ENCODE peak calls at places on chromosome 7, in eight cellular contexts. B, D, J, U, Q, Z, K and O are unnamed samples. For H3K4me1, the result is how much of the 10 kb centered on the place peaks cover.

GRCh38 chr7:144885453-144885852 is 49.6 kb upstream of the TPK1 start:
- DNase-seq in Z (no peak), Q (no peak), B (no peak), U (peak), J (no peak), K (peak), D (no peak), O (no peak)

GRCh38 chr7:101950450-101951119 is 133.2 kb downstream of the CUX1 start:
- DNase-seq in J (no peak), U (no peak), Q (no peak), D (no peak), B (no peak), Z (no peak), K (peak), O (no peak)

GRCh38 chr7:132433286-132433685 is 143.0 kb downstream of the PLXNA4 start:
- DNase-seq in D (no peak), Z (no peak), Q (no peak), B (no peak), U (no peak), K (no peak), J (no peak), O (no peak)

GRCh38 chr7:148929176-148929575 is 45.1 kb upstream of the EZH2 start:
- DNase-seq in Q (no peak), B (no peak), K (no peak), Z (no peak), U (no peak), D (no peak), J (no peak), O (no peak)

GRCh38 chr7:19268737-19269136 is 123.5 kb upstream of the FERD3L start:
- DNase-seq in J (no peak), U (no peak), Q (no peak), K (no peak), D (no peak), B (no peak), Z (no peak), O (no peak)

GRCh38 chr7:116592445-116592844 is 67.6 kb downstream of the CAV1 start:
- DNase-seq in Z (no peak), J (no peak), U (no peak), K (no peak), B (no peak), D (peak), Q (peak), O (peak)

GRCh38 chr7:14418633-14419032 is 429.2 kb upstream of the ETV1 start:
- DNase-seq in K (no peak), Z (no peak), J (no peak), B (no peak), Q (no peak), D (no peak), U (no peak), O (no peak)

GRCh38 chr7:122546496-122546895 is 152.4 kb downstream of the RNF133 start:
- DNase-seq in Q (no peak), U (no peak), B (no peak), K (no peak), D (peak), J (no peak), Z (no peak), O (no peak)

GRCh38 chr7:50315193-50315592 is 10.7 kb downstream of the IKZF1 start:
- DNase-seq in B (no peak), Z (no peak), D (no peak), U (no peak), K (no peak), Q (no peak), J (no peak), O (no peak)

GRCh38 chr7:156148547-156148946 is 336.3 kb upstream of the SHH start:
- DNase-seq in Q (no peak), K (no peak), U (no peak), J (no peak), D (no peak), Z (no peak), B (no peak), O (no peak)

GRCh38 chr7:41918597-41918996 is 215.7 kb upstream of the INHBA start:
- DNase-seq in D (no peak), U (no peak), Q (no peak), Z (no peak), J (no peak), B (no peak), K (no peak), O (no peak)

GRCh38 chr7:42414028-42414427 is 177.0 kb upstream of the GLI3 start:
- DNase-seq in U (no peak), B (no peak), D (no peak), Z (no peak), K (no peak), Q (no peak), J (no peak), O (no peak)

GRCh38 chr7:2927592-2927991 is 83.5 kb upstream of the GNA12 start:
- DNase-seq in B (no peak), Q (peak), K (no peak), J (peak), U (no peak), Z (no peak), D (no peak), O (no peak)

GRCh38 chr7:108225531-108226181 is 95.5 kb upstream of the LAMB4 start:
- DNase-seq in J (no peak), K (no peak), D (no peak), U (no peak), B (no peak), Q (no peak), Z (no peak), O (no peak)

GRCh38 chr7:134420509-134421125 is 38.3 kb downstream of the AKR1B1 start:
- DNase-seq in U (peak), B (peak), J (no peak), Q (no peak), D (no peak), K (peak), Z (peak), O (peak)

GRCh38 chr7:120170849-120171248 is 102.1 kb upstream of the KCND2 start:
- DNase-seq in Q (no peak), U (no peak), K (no peak), Z (no peak), D (no peak), J (no peak), B (no peak), O (no peak)

GRCh38 chr7:156459582-156459981 is 181.0 kb upstream of the RNF32 start:
- DNase-seq in Z (no peak), J (no peak), Q (no peak), B (no peak), U (no peak), K (no peak), D (no peak), O (no peak)

GRCh38 chr7:158849553-158850389 is 6.6 kb upstream of the DYNC2I1 start:
- DNase-seq in U (no peak), Z (peak), J (no peak), Q (no peak), B (no peak), K (no peak), D (no peak), O (no peak)

GRCh38 chr7:15199482-15199881 is 296.9 kb upstream of the DGKB start:
- DNase-seq in J (no peak), U (no peak), K (no peak), B (no peak), Z (no peak), Q (no peak), D (no peak), O (no peak)

GRCh38 chr7:11835260-11835659 is 3.3 kb upstream of the THSD7A start:
- DNase-seq in Q (no peak), Z (no peak), K (no peak), J (no peak), U (no peak), D (no peak), B (no peak), O (no peak)

GRCh38 chr7:7761340-7761973 is 43.0 kb upstream of the RPA3 start:
- DNase-seq in B (peak), Q (no peak), U (no peak), Z (no peak), D (no peak), J (no peak), K (no peak), O (no peak)

GRCh38 chr7:154566877-154567276 is 436.0 kb downstream of the PAXIP1 start:
- DNase-seq in B (no peak), K (no peak), J (no peak), D (no peak), U (peak), Z (no peak), Q (no peak), O (no peak)

GRCh38 chr7:27172388-27172774 is 1.7 kb downstream of the HOXA10 start:
- DNase-seq in J (peak), B (no peak), D (no peak), Z (no peak), Q (peak), U (no peak), K (no peak), O (no peak)

GRCh38 chr7:48875300-48875916 is 48.9 kb upstream of the CDC14C start:
- DNase-seq in Q (peak), J (no peak), Z (peak), U (peak), B (no peak), D (peak), K (peak), O (peak)

GRCh38 chr7:157412021-157412443 is 75.2 kb downstream of the DNAJB6 start:
- DNase-seq in U (no peak), Z (no peak), J (peak), D (no peak), Q (peak), B (no peak), K (no peak), O (no peak)

GRCh38 chr7:94216944-94217461 is 177.7 kb upstream of the COL1A2 start:
- DNase-seq in Z (no peak), J (no peak), U (no peak), Q (no peak), K (no peak), B (no peak), D (no peak), O (no peak)

GRCh38 chr7:106570948-106571418 is 90.0 kb downstream of the CCDC71L start:
- DNase-seq in J (no peak), B (no peak), D (no peak), Q (no peak), U (no peak), Z (no peak), K (no peak), O (no peak)

GRCh38 chr7:85688712-85689111 is 501.9 kb upstream of the SEMA3D start:
- DNase-seq in J (no peak), U (no peak), B (no peak), K (no peak), D (no peak), Z (no peak), Q (no peak), O (no peak)

GRCh38 chr7:45157653-45158401 is at the start of gene RAMP3:
- DNase-seq in K (peak), Q (peak), Z (no peak), D (peak), J (peak), B (no peak), U (peak), O (no peak)
- H3K27ac ChIP-seq in K (no peak), Q (peak), Z (no peak), D (peak), J (no peak), B (no peak), U (no peak), O (no peak)

DNA sequence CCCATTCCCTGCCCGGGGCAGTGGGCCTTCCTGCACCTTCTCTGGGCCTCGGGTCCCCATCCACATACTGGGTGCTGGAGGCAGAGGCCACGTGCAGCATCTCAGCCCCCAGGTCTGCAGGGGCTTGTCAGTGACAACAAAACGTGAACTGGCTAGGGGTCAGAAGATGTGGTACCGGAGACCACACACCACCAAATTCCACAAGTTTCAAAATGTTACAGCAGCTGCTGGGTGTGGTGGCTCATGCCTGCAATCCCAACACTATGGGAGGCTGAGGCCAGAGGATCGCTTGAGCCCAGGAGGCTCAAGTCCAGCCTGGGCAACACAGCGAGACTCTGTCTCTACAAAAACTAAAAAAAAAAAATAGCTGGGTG is 62.1 kb upstream of the DNAAF5 start:
- DNase-seq in K (no peak), J (no peak), B (no peak), Z (no peak), U (no peak), D (no peak), Q (no peak), O (no peak)
- H3K4me1 ChIP-seq in K (under half), J (under half), B (under half), Z (under half), U (under half), D (under half), Q (half or more), O (under half)

GRCh38 chr7:103148994-103149807 is at the start of gene NAPEPLD:
- DNase-seq in Q (peak), Z (peak), B (peak), J (peak), K (peak), U (peak), D (peak), O (peak)

GRCh38 chr7:103154042-103154441 is 5.1 kb upstream of the NAPEPLD start:
- DNase-seq in K (no peak), J (no peak), U (no peak), B (no peak), Q (no peak), D (no peak), Z (no peak), O (no peak)

GRCh38 chr7:103148131-103148993 is 537 bp downstream of the NAPEPLD start:
- DNase-seq in B (no peak), K (no peak), U (no peak), Q (no peak), D (no peak), Z (no peak), J (no peak), O (no peak)

GRCh38 chr7:103150192-103150591 is 1.3 kb upstream of the NAPEPLD start:
- DNase-seq in U (peak), K (no peak), D (no peak), B (no peak), Q (no peak), Z (peak), J (no peak), O (no peak)

GRCh38 chr7:103149808-103150180 is 895 bp upstream of the NAPEPLD start:
- DNase-seq in D (no peak), U (no peak), K (no peak), B (no peak), J (no peak), Q (no peak), Z (no peak), O (no peak)
- H3K4me3 ChIP-seq in D (peak), U (peak), K (no peak), B (peak), J (peak), Q (peak), Z (peak), O (no peak)

DNA sequence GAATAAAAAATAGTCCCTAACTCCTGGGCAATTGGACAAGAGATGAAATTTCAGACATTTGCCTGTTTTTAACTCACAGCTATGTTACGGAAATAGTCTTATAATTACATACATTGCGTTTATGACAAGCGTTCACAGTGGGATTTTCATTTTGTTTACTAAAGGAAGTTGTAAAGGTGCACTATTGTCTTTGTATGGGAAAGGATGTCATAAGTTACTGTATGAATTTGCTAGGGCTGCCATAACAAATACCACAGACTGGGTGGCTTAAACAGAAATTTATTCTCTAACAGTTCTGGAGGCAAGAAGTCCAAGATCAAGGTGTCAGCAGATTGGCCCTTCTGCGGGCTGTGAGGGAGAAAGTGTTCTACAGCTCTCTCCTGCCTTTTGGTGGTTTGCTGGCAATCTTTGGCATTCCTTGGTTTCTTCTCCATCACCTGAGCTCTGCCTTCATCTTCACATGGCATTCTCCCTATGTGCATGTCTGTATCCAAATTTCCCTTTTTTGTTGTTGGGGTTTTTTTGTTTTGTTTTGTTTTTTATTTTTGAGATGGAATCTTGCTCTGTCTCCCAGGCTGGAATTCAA is 5.6 kb downstream of the NFE2L3 start:
- DNase-seq in Z (no peak), B (no peak), J (no peak), D (no peak), Q (no peak), U (no peak), K (no peak), O (no peak)
- H3K27ac ChIP-seq in Z (peak), B (no peak), J (no peak), D (no peak), Q (no peak), U (no peak), K (no peak), O (no peak)

GRCh38 chr7:5693529-5693928 is 87.9 kb downstream of the RNF216 start:
- DNase-seq in D (no peak), U (peak), Q (no peak), K (no peak), B (no peak), J (no peak), Z (peak), O (peak)

GRCh38 chr7:5692845-5693278 is 88.6 kb downstream of the RNF216 start:
- DNase-seq in D (no peak), Z (peak), J (no peak), B (no peak), K (no peak), U (no peak), Q (no peak), O (no peak)

GRCh38 chr7:5695037-5695708 is 86.3 kb downstream of the RNF216 start:
- DNase-seq in K (no peak), U (no peak), J (peak), Z (no peak), Q (no peak), D (no peak), B (peak), O (peak)

GRCh38 chr7:5695709-5696345 is 85.6 kb downstream of the RNF216 start:
- DNase-seq in B (no peak), D (peak), J (no peak), K (no peak), Q (no peak), Z (no peak), U (no peak), O (peak)

DNA sequence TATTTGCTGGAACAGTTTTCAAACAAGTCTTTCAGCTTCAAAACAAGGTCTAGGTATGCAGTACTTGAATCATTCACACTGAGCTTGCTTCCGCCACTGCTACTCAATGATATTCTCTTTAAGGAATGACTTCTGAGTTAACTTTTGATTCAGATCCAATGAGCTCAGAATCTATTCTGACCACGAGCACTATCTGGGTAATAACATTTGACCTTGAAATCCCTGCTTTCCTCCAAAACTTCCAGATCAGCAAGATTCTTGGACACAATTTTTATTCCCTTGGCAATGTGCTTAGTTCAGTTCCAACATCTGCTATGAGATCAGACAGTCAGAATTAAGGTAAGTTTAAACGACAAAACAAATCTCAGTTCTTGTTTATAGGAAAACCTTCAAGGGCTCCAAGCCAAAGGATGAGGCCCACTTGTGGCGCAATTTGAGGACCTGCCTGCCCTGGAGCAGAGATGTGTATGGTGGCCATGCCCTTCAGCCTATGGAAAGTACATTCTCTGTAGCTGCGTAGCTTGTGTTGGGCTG is 87.2 kb downstream of the RNF216 start:
- DNase-seq in B (no peak), K (no peak), D (no peak), U (no peak), Q (no peak), J (no peak), Z (no peak), O (no peak)
- H3K4me1 ChIP-seq in B (under half), K (under half), D (under half), U (half or more), Q (half or more), J (under half), Z (under half), O (half or more)

GRCh38 chr7:28411876-28412662 is at the start of gene CREB5:
- DNase-seq in U (peak), Z (no peak), D (no peak), K (peak), J (no peak), B (no peak), Q (no peak), O (no peak)
- H3K4me3 ChIP-seq in U (no peak), Z (no peak), D (peak), K (peak), J (peak), B (no peak), Q (peak), O (no peak)

DNA sequence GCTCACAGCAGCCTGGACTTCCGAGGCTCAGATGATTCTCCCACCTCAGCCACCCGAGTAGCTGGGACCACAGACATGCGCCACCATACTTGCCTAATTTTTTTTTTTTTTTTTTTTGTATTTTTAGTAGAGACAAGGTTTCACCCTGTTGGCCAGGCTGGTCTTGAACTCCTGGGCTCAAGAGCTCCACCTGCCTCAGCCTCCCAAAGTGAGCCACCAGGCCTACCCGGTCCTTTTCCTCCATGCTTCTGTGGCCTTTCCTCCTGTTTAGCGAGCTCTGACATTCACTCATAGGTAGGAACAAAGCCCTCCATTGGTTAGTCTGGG is 50.1 kb upstream of the SRPK2 start:
- DNase-seq in B (no peak), K (no peak), J (no peak), Z (no peak), D (no peak), Q (no peak), U (no peak), O (no peak)
- H3K27ac ChIP-seq in B (no peak), K (no peak), J (no peak), Z (peak), D (no peak), Q (no peak), U (no peak), O (peak)